ENCODE peak calls at places on chromosomes 3 and 15, in six cellular contexts. D, V, B, L, Y and C are unnamed samples. For H3K36me3, the result is how much of the 10 kb centered on the place peaks cover.

GRCh38 chr3:10380906-10381795 is 60.2 kb upstream of the SEC13 start:
- DNase-seq in L (no peak), Y (no peak), V (no peak), B (no peak), D (no peak), C (no peak)

GRCh38 chr15:43104426-43104825 is 1.4 kb downstream of the UBR1 start:
- DNase-seq in B (no peak), D (no peak), Y (no peak), V (peak), L (peak), C (no peak)

GRCh38 chr3:72909591-72909990 is 21.7 kb downstream of the GXYLT2 start:
- DNase-seq in Y (no peak), L (no peak), D (no peak), B (no peak), V (no peak), C (no peak)

GRCh38 chr3:10196389-10197052 is 31.8 kb downstream of the IRAK2 start:
- DNase-seq in V (peak), B (no peak), D (peak), L (no peak), Y (no peak), C (no peak)

GRCh38 chr15:27059610-27060202 is 88.7 kb downstream of the GABRG3 start:
- DNase-seq in V (peak), L (peak), B (peak), Y (no peak), D (peak), C (peak)

GRCh38 chr3:32502089-32502943 is at the start of gene CMTM6:
- DNase-seq in V (peak), B (no peak), Y (peak), L (peak), D (peak), C (peak)

GRCh38 chr3:36244728-36245127 is 135.6 kb upstream of the STAC start:
- DNase-seq in L (peak), D (no peak), V (no peak), B (no peak), Y (no peak), C (no peak)

GRCh38 chr3:105394177-105394576 is 27.5 kb downstream of the ALCAM start:
- DNase-seq in Y (peak), D (peak), V (no peak), B (no peak), L (peak), C (no peak)

GRCh38 chr15:48765007-48765406 is 45.9 kb downstream of the CEP152 start:
- DNase-seq in B (no peak), L (no peak), V (no peak), D (no peak), Y (no peak), C (no peak)
- H3K36me3 ChIP-seq in B (under half), L (under half), V (under half), D (under half), Y (under half), C (under half)

DNA sequence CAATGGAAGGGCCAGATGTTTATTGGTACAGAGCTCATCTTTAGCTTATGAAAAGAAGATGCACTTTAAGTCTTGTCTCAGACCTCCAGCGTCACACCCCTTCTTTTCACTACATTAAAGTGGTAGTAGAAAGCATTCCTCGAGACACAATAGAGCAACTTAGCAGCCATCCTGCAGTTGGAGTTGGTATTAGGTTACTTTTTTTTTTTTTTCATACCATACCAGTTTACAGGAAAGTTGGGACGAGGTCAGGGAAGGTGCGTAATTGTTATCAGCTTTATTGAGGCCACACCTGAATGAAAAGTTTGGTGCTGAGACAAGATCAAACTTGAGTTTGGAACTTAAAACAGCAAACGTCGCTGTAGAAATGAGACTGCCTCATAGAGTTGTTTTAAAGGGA is 203.8 kb downstream of the SOX2 start:
- DNase-seq in Y (no peak), D (no peak), B (no peak), V (no peak), L (no peak), C (no peak)
- H4K8ac ChIP-seq in Y (no peak), D (no peak), B (no peak), V (no peak), L (no peak), C (no peak)

GRCh38 chr3:124579641-124580040 is 150.6 kb upstream of the UMPS start:
- DNase-seq in V (no peak), D (no peak), Y (no peak), B (no peak), L (no peak), C (no peak)

GRCh38 chr3:124577494-124578167 is 152.6 kb upstream of the UMPS start:
- DNase-seq in Y (no peak), B (no peak), L (no peak), D (no peak), V (no peak), C (no peak)

GRCh38 chr3:124574012-124574411 is 156.2 kb upstream of the UMPS start:
- DNase-seq in D (no peak), B (no peak), V (no peak), L (no peak), Y (no peak), C (no peak)

GRCh38 chr3:124572851-124573405 is 157.3 kb upstream of the UMPS start:
- DNase-seq in L (no peak), V (no peak), Y (no peak), D (no peak), B (no peak), C (no peak)

DNA sequence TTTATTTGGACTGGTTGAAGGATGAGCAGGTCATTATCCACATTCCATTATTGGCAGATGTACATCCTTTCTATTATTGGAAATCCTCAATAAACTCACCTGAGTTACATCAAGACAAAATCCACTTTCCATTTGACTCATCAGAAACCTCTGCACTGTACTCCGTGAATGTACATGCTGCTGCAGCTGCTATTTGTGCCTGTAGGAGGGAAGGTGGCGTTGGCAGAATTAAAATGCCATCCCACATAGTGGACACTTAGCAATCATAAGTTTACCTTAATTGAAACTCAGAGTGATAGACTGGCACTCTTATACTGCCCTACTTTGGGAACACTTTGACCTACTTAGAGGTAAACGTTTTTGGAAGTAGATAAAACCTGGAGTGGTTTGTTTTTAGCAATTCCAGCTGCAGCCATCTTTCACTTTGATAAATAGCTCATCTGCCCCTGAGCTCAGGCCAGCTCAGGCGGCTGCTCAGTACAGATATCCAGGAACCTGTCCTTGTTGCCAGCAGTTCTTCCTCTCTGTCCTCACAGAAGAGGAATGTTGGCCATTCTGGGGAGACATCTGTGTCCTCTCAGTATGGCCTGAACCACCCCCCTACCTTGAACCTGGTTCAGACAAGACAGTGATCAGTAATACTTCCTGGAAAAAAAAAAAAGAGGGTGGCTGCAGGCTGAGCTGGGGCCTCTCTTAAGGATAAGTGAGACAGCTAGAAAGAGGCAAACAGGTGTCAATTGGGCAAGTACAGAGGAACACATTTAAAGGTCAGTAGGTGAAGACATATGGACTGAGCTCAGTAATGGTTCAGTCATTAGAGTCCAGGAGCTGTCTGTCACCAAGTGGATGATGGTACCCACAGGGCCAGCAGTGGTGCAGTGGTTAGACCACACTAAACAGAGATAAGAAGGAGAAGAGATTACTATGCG is 153.4 kb upstream of the UMPS start:
- DNase-seq in V (no peak), B (no peak), L (no peak), Y (peak), D (no peak), C (no peak)
- H3K4ac ChIP-seq in V (no peak), B (no peak), L (no peak), Y (no peak), D (no peak), C (no peak)

GRCh38 chr3:172256101-172256687 is 192.1 kb downstream of the GHSR start:
- DNase-seq in V (peak), L (no peak), D (peak), B (no peak), Y (peak), C (no peak)
- H3K36me3 ChIP-seq in V (under half), L (under half), D (half or more), B (under half), Y (under half), C (under half)

GRCh38 chr3:82824491-82824890 is 1063.0 kb upstream of the GBE1 start:
- DNase-seq in V (no peak), L (no peak), D (no peak), B (no peak), Y (no peak), C (no peak)
- H4K8ac ChIP-seq in V (no peak), L (no peak), D (no peak), B (no peak), Y (no peak), C (no peak)

GRCh38 chr3:40872562-40872961 is 326.7 kb upstream of the CTNNB1 start:
- DNase-seq in B (no peak), D (no peak), L (no peak), Y (no peak), V (no peak), C (no peak)

GRCh38 chr3:40869939-40870338 is 329.4 kb upstream of the CTNNB1 start:
- DNase-seq in B (no peak), Y (no peak), V (no peak), L (peak), D (no peak), C (no peak)

GRCh38 chr3:40869013-40869412 is 330.3 kb upstream of the CTNNB1 start:
- DNase-seq in B (no peak), V (no peak), L (peak), Y (no peak), D (no peak), C (no peak)

GRCh38 chr3:40873456-40873855 is 325.8 kb upstream of the CTNNB1 start:
- DNase-seq in Y (no peak), D (no peak), V (no peak), L (peak), B (no peak), C (no peak)

DNA sequence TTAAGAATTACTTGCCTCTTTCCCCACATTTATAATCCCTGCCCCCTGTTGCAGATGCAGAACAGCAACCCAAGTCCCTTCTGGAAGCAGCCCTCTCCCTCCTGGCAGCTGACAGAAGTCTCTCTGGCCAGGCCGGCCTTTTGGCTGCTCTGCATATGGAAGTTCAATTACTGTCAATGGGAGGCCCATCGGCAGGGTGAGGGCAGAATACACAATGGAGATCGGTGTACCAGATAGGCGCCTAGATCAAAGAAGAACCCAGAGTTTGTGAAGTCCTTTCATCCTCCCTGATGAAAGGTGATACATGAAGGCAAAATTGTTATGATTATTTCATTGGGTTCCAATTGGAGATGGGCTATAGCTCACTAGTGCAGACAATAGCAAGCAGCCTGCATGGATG is 327.9 kb upstream of the CTNNB1 start:
- DNase-seq in L (peak), Y (no peak), B (no peak), V (no peak), D (no peak), C (no peak)
- H3K4ac ChIP-seq in L (no peak), Y (no peak), B (no peak), V (no peak), D (no peak), C (no peak)

DNA sequence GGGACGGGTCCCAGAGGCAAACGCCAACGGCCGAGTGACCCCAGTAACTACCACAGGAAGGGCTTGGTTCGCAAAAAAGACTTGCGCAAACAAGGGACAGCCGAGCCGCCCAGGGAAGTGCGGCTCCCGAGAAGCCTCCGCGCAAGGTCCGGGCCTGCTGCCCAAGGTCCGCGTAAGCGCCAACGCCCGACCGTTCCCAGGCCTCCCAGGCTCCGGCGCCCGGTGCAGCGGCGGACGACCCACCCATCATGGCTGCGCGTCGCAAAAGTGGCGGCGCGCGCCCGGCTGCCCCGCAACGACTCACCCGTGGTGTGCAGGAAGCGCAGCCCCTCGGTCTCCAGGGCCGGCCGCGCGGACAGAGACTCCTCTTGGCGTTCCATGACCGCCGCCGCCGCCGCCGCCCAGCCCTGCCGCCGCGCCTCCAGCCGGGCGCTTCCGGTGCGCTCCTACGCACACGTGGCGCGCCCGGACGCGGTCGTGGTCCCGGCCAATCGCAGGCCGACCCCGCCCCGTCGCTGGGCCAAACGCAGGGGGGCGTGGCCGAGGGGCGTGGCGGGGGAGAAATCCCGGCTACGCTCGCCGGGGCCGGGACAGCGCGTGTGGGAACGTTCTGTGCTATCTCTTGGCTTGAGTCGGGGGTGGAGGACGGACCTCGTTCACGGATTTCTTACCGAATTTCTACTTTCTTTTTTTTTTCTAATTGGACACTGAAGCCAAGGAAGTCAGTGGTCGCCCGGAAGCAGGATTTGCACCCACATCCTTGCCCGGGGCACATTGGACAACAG is at the start of gene SELENOS:
- DNase-seq in L (peak), V (peak), D (peak), Y (peak), B (no peak), C (peak)
- H3K36me3 ChIP-seq in L (under half), V (under half), D (half or more), Y (under half), B (under half), C (half or more)

GRCh38 chr15:78875107-78875914 is 2.6 kb downstream of the MORF4L1 start:
- DNase-seq in D (peak), L (peak), V (peak), Y (no peak), B (no peak), C (no peak)

GRCh38 chr15:78873796-78874761 is 1.4 kb downstream of the MORF4L1 start:
- DNase-seq in B (no peak), D (peak), V (peak), L (peak), Y (peak), C (no peak)

GRCh38 chr15:78872972-78873795 is 494 bp downstream of the MORF4L1 start:
- DNase-seq in D (peak), Y (peak), B (peak), V (peak), L (peak), C (peak)

GRCh38 chr15:78868366-78868765 is 4.3 kb upstream of the MORF4L1 start:
- DNase-seq in D (no peak), V (no peak), B (no peak), L (no peak), Y (peak), C (no peak)

GRCh38 chr15:78872155-78872971 is at the start of gene MORF4L1:
- DNase-seq in L (peak), Y (peak), V (peak), D (peak), B (peak), C (peak)
- H4K8ac ChIP-seq in L (peak), Y (peak), V (peak), D (peak), B (peak), C (peak)